ENCODE peak calls at places on chromosomes 5 and 9, in four cellular contexts. L is AG04449, R is left lung, E is fibroblast of the aortic adventitia. M is an unnamed sample.

GRCh38 chr9:88300556-88300955 is 87.7 kb upstream of the SPIN1 start:
- DNase-seq in R (no peak), E (no peak), L (no peak), M (no peak)

GRCh38 chr5:172607213-172607793 is 33.8 kb upstream of the NEURL1B start:
- DNase-seq in E (peak; percentile 16), R (no peak), L (no peak), M (peak; percentile 86)

GRCh38 chr9:112351184-112351583 is 17.8 kb upstream of the PTBP3 start:
- DNase-seq in R (no peak), L (no peak), E (no peak), M (no peak)

GRCh38 chr9:112203536-112203935 is 28.4 kb upstream of the SUSD1 start:
- DNase-seq in E (peak; percentile 53), L (no peak), R (no peak), M (peak; percentile 71)

GRCh38 chr9:110013064-110013463 is 194.9 kb downstream of the C9orf152 start:
- DNase-seq in R (no peak), E (no peak), L (no peak), M (no peak)

GRCh38 chr5:167720676-167721260 is 570.7 kb upstream of the WWC1 start:
- DNase-seq in L (peak; percentile 93), R (no peak), E (no peak), M (peak; percentile 48)

GRCh38 chr9:90915693-90916092 is 114.1 kb downstream of the SYK start:
- DNase-seq in E (peak; percentile 27), R (no peak), L (no peak), M (peak; percentile 57)

GRCh38 chr5:5891350-5891749 is 468.9 kb downstream of the ICE1 start:
- DNase-seq in L (no peak), R (no peak), E (no peak), M (peak; percentile 7)

GRCh38 chr9:112094948-112095779 is 79.9 kb downstream of the SUSD1 start:
- DNase-seq in R (no peak), L (no peak), E (no peak), M (no peak)

GRCh38 chr5:82986404-82986803 is 90.8 kb downstream of the TMEM167A start:
- DNase-seq in L (no peak), R (no peak), E (no peak), M (no peak)

GRCh38 chr9:128245293-128246151 is 30.3 kb downstream of the GOLGA2 start:
- DNase-seq in L (no peak), R (peak; percentile 55), E (peak; percentile 61), M (peak; percentile 75)

GRCh38 chr5:102800427-102800826 is 45.3 kb downstream of the PAM start:
- DNase-seq in L (no peak), E (no peak), R (no peak), M (no peak)

GRCh38 chr5:3142261-3143027 is 391.0 kb upstream of the IRX2 start:
- DNase-seq in E (no peak), L (no peak), R (no peak), M (no peak)

GRCh38 chr9:122158202-122158601 is 1.4 kb downstream of the NDUFA8 start:
- DNase-seq in E (peak; percentile 52), R (no peak), L (no peak), M (peak; percentile 73)

GRCh38 chr5:17190242-17190778 is 27.1 kb upstream of the BASP1 start:
- DNase-seq in L (no peak), E (peak; percentile 94), R (no peak), M (peak; percentile 96)

GRCh38 chr9:136985853-136986252 is 3.1 kb downstream of the LCNL1 start:
- DNase-seq in R (no peak), L (no peak), E (no peak), M (no peak)

GRCh38 chr9:136983611-136984314 is 970 bp downstream of the LCNL1 start:
- DNase-seq in E (no peak), R (no peak), L (no peak), M (peak; percentile 58)

GRCh38 chr9:136984464-136985026 is 1.8 kb downstream of the LCNL1 start:
- DNase-seq in L (no peak), E (no peak), R (no peak), M (peak; percentile 34)

GRCh38 chr9:136983167-136983566 is 374 bp downstream of the LCNL1 start:
- DNase-seq in E (no peak), R (no peak), L (no peak), M (peak; percentile 44)

GRCh38 chr9:136985027-136985602 is 2.3 kb downstream of the LCNL1 start:
- DNase-seq in L (no peak), E (no peak), R (no peak), M (peak; percentile 37)
- H3K4me3 ChIP-seq in L (no peak overlapping the region), E (no peak overlapping the region), R (no peak overlapping the region), M (no peak overlapping the region)

GRCh38 chr9:97237311-97237786 is 70.1 kb upstream of the CCDC180 start:
- DNase-seq in E (no peak), R (no peak), L (no peak), M (peak; percentile 11)

GRCh38 chr9:97243606-97244005 is 63.9 kb upstream of the CCDC180 start:
- DNase-seq in L (no peak), R (no peak), E (no peak), M (no peak)

DNA sequence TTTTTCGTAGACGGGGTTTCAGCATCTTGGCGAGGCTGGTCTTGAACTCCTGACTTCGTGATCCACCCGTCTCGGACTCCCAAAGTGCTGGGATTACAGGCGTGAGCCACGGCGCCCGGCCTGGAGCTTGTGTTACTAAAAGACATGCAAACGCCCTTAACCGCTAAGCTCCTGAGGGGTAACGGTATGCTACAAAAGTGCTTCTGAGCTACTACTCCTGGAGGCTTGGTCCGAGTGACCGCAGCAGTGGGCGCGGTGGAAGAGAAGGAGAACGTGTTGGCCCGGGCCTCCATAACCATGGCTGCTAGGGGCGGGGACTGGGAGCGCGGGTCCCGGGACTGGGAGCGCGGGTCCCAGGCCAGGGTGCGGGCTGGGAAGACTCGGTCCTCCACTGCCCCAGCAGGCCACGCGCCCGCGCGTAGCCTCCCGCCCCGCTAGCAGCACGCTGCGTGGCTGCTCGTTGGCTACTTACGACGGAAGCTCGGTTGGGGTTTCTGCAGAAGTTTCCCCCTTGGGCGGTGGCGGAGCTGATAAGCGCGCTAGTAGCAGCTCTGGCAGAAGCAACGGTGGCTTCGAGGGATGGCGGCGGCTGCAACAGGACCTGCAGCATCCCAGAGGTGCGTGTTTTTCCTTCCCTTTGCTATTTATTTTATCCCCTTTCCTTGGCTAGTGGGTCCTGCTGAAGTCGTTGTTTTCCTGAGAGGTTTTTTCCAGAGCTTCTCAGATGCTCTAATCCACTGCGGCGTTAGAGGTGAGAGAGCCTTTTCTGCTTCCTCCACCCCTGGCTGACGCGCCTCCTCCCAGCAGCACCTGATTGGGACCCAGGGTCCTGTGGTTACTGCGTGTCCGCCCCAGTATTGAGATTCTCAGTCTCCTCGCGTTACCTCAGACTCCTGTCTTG is 69.3 kb upstream of the CCDC180 start:
- DNase-seq in R (peak; percentile 82), E (peak; percentile 64), L (no peak), M (peak; percentile 88)
- TF ChIP-seq CTCF in R (no peak), E (no peak), L (no peak), M (no peak)

GRCh38 chr5:10627185-10628115 is 63.6 kb downstream of the ANKRD33B start:
- DNase-seq in E (peak; percentile 99), L (peak; percentile 95), R (peak; percentile 83), M (peak; percentile 99)
- H3K4me3 ChIP-seq in E (peak overlapping the region; percentile 45), L (peak overlapping the region; percentile 45), R (peak overlapping the region; percentile 17), M (peak overlapping the region; percentile 44)

DNA sequence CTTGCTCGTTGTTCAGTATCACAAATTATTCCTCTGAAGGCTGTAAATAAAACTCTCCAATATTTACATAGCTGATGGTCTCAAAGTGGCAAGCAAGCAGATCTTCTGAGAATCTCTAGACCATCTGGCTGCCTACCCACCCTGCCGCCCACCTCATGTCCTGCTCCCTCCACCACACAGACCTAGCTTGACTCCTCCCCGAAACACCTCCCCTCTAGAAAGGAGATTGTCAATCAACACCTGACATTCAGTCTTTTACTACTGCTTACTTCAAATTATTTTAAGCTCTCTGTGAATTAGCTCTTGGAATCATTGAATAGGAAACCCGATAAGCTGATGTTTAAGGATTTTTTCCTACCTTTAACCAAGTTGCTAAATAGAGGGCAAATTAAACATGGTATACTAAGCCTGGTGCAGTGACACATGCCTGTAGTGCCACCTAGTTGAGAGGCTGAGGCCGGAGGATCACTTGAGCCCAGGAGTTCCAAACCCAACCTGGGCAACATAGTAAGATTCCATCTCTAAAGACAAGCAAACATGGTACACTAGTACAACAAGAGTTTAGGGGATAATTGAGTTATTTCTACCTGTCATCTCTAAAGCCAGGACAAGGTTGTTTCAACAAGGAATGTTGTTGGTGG is 10.9 kb upstream of the SOWAHA start:
- DNase-seq in E (no peak), L (no peak), R (no peak), M (no peak)
- TF ChIP-seq CTCF in E (no peak), L (no peak), R (no peak), M (no peak)

GRCh38 chr5:135032613-135033025 is 1.4 kb downstream of the PITX1 start:
- DNase-seq in E (no peak), R (no peak), L (no peak), M (no peak)

GRCh38 chr5:135031813-135032612 is 2.0 kb downstream of the PITX1 start:
- DNase-seq in E (peak; percentile 25), R (no peak), L (no peak), M (no peak)

GRCh38 chr5:135030123-135030517 is 3.9 kb downstream of the PITX1 start:
- DNase-seq in L (no peak), R (no peak), E (no peak), M (no peak)

GRCh38 chr5:135030691-135031145 is 3.3 kb downstream of the PITX1 start:
- DNase-seq in R (no peak), L (no peak), E (no peak), M (no peak)

GRCh38 chr5:135031146-135031812 is 2.7 kb downstream of the PITX1 start:
- DNase-seq in R (no peak), L (no peak), E (no peak), M (no peak)
- H3K4me3 ChIP-seq in R (no peak overlapping the region), L (peak overlapping the region; percentile 72), E (no peak overlapping the region), M (no peak overlapping the region)

GRCh38 chr5:1649554-1649953 is 125.8 kb upstream of the LPCAT1 start:
- DNase-seq in E (no peak), R (no peak), L (no peak), M (no peak)
- TF ChIP-seq CTCF in E (no peak), R (no peak), L (no peak), M (no peak)

GRCh38 chr9:34635556-34635955 is 2.0 kb downstream of the SIGMAR1 start:
- DNase-seq in L (no peak), R (no peak), E (no peak), M (no peak)
- H3K4me3 ChIP-seq in L (no peak overlapping the region), R (no peak overlapping the region), E (no peak overlapping the region), M (no peak overlapping the region)

DNA sequence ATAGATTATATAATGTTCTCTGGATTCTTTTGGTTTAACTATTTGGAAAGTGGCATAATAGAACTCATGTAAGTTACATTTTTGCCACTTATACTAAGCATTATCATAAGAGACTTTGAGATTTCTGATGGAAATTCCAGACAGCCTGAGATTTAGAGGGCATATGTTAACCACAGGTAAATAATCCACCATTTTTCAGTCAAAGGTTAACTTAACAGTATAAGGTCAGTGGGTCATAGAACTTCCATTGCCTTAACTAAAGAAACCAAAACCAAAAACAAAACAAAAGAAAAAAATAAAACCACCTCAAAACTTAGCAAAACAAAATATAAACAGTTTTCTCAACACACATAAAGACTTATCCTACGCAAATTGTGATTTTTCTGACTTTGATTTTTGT is 430.0 kb upstream of the DAB2 start:
- DNase-seq in R (no peak), L (no peak), E (no peak), M (no peak)
- TF ChIP-seq CTCF in R (no peak), L (no peak), E (no peak), M (no peak)

M was measured in choroid plexus epithelial cell.